ENCODE peak calls at places on chromosomes 1 and 21, in four cellular contexts. G is ovary, V is pancreas, O is lower lobe of right lung. K is an unnamed sample. For H3K4me1 and H3K27me3, the result is how much of the 10 kb centered on the place peaks cover.

GRCh38 chr1:54337928-54338327 is 68.3 kb downstream of the SSBP3 start:
- DNase-seq in O (no peak), G (no peak), V (no peak), K (no peak)

GRCh38 chr1:50416553-50417453 is 6.4 kb downstream of the DMRTA2 start:
- DNase-seq in O (no peak), G (no peak), V (no peak), K (no peak)

GRCh38 chr1:17314491-17314971 is 6.5 kb downstream of the PADI4 start:
- DNase-seq in O (no peak), G (no peak), V (no peak), K (no peak)

GRCh38 chr1:67138813-67139539 is 4.2 kb upstream of the C1orf141 start:
- DNase-seq in G (no peak), O (no peak), V (no peak), K (no peak)

GRCh38 chr1:45375104-45376090 is 35.2 kb upstream of the MUTYH start:
- DNase-seq in V (no peak), G (no peak), O (no peak), K (no peak)

GRCh38 chr21:42258150-42258884 is 39.4 kb downstream of the ABCG1 start:
- DNase-seq in O (peak), G (peak), V (peak), K (no peak)

GRCh38 chr1:169106095-169106920 is at the start of gene ATP1B1:
- DNase-seq in O (peak), G (peak), V (peak), K (peak)

GRCh38 chr1:41286486-41286885 is 44.4 kb upstream of the SCMH1 start:
- DNase-seq in V (no peak), O (no peak), G (no peak), K (no peak)

GRCh38 chr1:204449631-204450280 is 38.1 kb upstream of the PPP1R15B start:
- DNase-seq in O (no peak), V (no peak), G (no peak), K (no peak)

GRCh38 chr1:107277022-107277421 is 136.2 kb downstream of the NTNG1 start:
- DNase-seq in V (peak), O (no peak), G (no peak), K (peak)

GRCh38 chr1:74963120-74963519 is 171.1 kb upstream of the LHX8 start:
- DNase-seq in G (no peak), O (no peak), V (no peak), K (no peak)

GRCh38 chr1:117093870-117094621 is 27.5 kb downstream of the TRIM45 start:
- DNase-seq in V (no peak), G (no peak), O (no peak), K (peak)

GRCh38 chr1:84436907-84437667 is 38.8 kb downstream of the DNASE2B start:
- DNase-seq in O (no peak), G (no peak), V (no peak), K (no peak)

GRCh38 chr1:150511551-150511950 is 3.6 kb downstream of the ECM1 start:
- DNase-seq in G (no peak), V (peak), O (peak), K (no peak)

GRCh38 chr1:147924813-147925212 is 3.4 kb upstream of the GPR89B start:
- DNase-seq in G (no peak), V (no peak), O (no peak), K (no peak)

GRCh38 chr1:25800538-25801377 is 765 bp downstream of the SELENON start:
- DNase-seq in V (no peak), O (no peak), G (peak), K (no peak)

GRCh38 chr1:22930235-22930912 is 42.3 kb downstream of the LACTBL1 start:
- DNase-seq in V (no peak), O (peak), G (peak), K (no peak)

GRCh38 chr1:167518331-167518700 is at the start of gene CD247:
- DNase-seq in G (no peak), O (no peak), V (no peak), K (no peak)

GRCh38 chr1:4674676-4675075 is 20.3 kb downstream of the AJAP1 start:
- DNase-seq in O (no peak), G (no peak), V (no peak), K (no peak)

GRCh38 chr1:149899460-149900284 is at the start of gene BOLA1:
- DNase-seq in O (peak), V (peak), G (peak), K (peak)

GRCh38 chr21:29315155-29315749 is 16.5 kb downstream of the BACH1 start:
- DNase-seq in G (no peak), O (no peak), V (no peak), K (peak)

GRCh38 chr21:29308456-29308783 is 9.7 kb downstream of the BACH1 start:
- DNase-seq in O (no peak), V (no peak), G (no peak), K (peak)

GRCh38 chr21:29313662-29314408 is 15.1 kb downstream of the BACH1 start:
- DNase-seq in G (no peak), O (no peak), V (no peak), K (no peak)

GRCh38 chr21:29309703-29310102 is 11.0 kb downstream of the BACH1 start:
- DNase-seq in V (no peak), G (no peak), O (no peak), K (no peak)

DNA sequence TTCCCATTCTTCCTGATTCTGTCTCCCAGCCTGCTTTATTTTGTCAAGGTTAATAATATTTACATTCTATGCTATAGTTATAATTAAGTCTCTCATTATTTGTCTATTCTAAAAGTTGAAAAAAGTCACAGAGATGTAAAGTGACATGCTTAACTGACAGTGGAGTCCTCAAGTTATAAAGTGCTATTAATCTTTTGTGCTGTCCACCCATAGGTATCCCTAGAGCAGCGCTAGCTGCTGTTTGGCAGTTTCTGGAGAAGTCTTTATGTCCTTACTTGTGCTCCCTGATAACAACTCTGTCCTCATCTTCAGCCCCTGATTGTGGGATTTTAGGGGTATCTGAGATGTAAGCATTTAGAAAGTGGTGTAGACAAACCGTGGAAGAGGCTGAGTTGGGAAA is 13.1 kb downstream of the BACH1 start:
- DNase-seq in O (no peak), V (no peak), G (no peak), K (no peak)
- H3K4me1 ChIP-seq in O (half or more), V (under half), G (under half), K (under half)

GRCh38 chr21:35035116-35035515 is 14.0 kb downstream of the RUNX1 start:
- DNase-seq in O (no peak), V (no peak), G (no peak), K (no peak)
- H3K27me3 ChIP-seq in O (under half), V (under half), G (under half), K (under half)

GRCh38 chr1:221166162-221166500 is 286.9 kb downstream of the HLX start:
- DNase-seq in V (no peak), G (no peak), O (no peak), K (no peak)
- H3K4me1 ChIP-seq in V (under half), G (under half), O (under half), K (under half)

GRCh38 chr1:1073743-1074587 is at the start of gene RNF223:
- DNase-seq in V (no peak), O (peak), G (no peak), K (no peak)
- H3K27me3 ChIP-seq in V (under half), O (under half), G (under half), K (under half)

DNA sequence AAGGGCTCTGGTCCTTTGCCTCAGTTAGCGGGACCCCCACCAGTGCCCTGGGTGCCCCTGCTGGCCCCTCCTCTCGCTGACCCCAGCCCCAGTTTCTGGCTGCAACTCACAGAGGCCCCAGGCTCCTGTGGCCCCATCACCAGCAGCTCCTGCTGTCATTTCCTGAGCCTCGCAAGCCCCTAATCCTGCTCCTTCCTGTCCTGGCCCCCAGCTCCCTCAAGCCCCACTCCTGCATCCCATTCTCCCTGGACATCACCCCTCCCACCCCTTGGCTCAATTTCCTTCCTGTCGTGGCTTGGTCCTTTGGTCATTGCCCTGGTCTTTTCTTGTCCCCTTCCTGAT is 8.6 kb downstream of the TNFRSF1B start:
- DNase-seq in V (no peak), G (no peak), O (no peak), K (no peak)
- H3K4me1 ChIP-seq in V (under half), G (under half), O (half or more), K (under half)

GRCh38 chr1:3103977-3104677 is 35.1 kb downstream of the PRDM16 start:
- DNase-seq in G (no peak), V (no peak), O (no peak), K (peak)
- H3K27me3 ChIP-seq in G (under half), V (under half), O (under half), K (under half)

GRCh38 chr1:94905207-94905606 is 21.7 kb downstream of the CNN3 start:
- DNase-seq in G (no peak), V (no peak), O (no peak), K (no peak)

GRCh38 chr1:94907161-94907560 is 19.7 kb downstream of the CNN3 start:
- DNase-seq in G (no peak), O (no peak), V (no peak), K (no peak)

GRCh38 chr1:94901841-94902240 is 25.1 kb downstream of the CNN3 start:
- DNase-seq in G (no peak), V (no peak), O (no peak), K (peak)

GRCh38 chr1:94906382-94906781 is 20.5 kb downstream of the CNN3 start:
- DNase-seq in O (no peak), V (no peak), G (no peak), K (no peak)

DNA sequence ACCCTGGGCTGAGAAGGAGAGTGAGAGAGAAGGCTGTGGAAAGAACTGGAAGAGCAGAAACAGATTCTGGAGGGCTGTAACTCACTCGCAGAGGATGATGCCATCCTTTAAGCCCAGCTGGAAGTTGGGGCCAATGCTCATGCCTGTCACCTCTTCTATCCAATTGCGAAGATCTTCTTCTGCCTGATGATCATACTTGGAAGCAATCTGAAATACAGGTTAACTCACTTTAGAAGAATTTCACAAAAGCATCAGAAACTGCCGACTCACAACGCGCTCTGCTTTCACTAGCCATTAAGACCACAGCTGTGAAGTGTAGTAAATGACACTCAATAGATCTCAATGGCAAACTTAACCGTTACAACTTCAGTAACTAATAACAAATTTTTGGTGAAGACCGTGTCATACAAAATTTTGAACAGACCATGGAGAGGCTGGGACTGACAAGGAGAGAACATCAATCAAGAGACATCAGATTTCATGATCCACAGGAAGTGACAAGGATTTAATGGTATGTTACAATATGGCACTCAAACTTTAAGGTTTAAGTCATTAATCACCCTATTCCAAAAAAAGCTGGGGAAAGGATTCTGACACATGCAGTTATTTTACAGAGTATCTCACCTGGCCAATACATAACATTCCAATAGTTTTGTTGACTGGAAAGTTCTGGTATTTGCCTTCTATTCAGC is 23.4 kb downstream of the CNN3 start:
- DNase-seq in V (no peak), G (no peak), O (no peak), K (peak)
- H3K4me1 ChIP-seq in V (under half), G (under half), O (half or more), K (under half)

K was measured in astrocyte.